ENCODE peak calls at places on chromosomes 6 and 20, in six cellular contexts. K, N, O, G, Z and M are unnamed samples.

GRCh38 chr6:169810066-169810989 is 58.9 kb downstream of the ERMARD start:
- DNase-seq in K (no peak), N (no peak), O (no peak), G (no peak), Z (peak), M (no peak)

GRCh38 chr20:46348231-46348803 is 40.0 kb upstream of the CDH22 start:
- DNase-seq in K (peak), N (no peak), O (peak), G (no peak), Z (peak), M (peak)

GRCh38 chr6:153028261-153028660 is 25.8 kb upstream of the MTRF1L start:
- DNase-seq in K (peak), N (no peak), O (peak), G (no peak), Z (no peak), M (no peak)

GRCh38 chr20:54704032-54704635 is 228.7 kb downstream of the DOK5 start:
- DNase-seq in K (no peak), N (no peak), O (no peak), G (no peak), Z (no peak), M (no peak)

GRCh38 chr6:50847890-50848594 is 29.4 kb downstream of the TFAP2B start:
- DNase-seq in K (no peak), N (no peak), O (no peak), G (no peak), Z (no peak), M (no peak)

GRCh38 chr6:144582939-144583613 is 297.9 kb downstream of the UTRN start:
- DNase-seq in K (peak), N (peak), O (peak), G (no peak), Z (peak), M (peak)

GRCh38 chr6:50185006-50185405 is 135.3 kb upstream of the DEFB112 start:
- DNase-seq in K (no peak), N (no peak), O (no peak), G (no peak), Z (peak), M (no peak)

GRCh38 chr20:44050327-44050726 is 135.7 kb downstream of the TOX2 start:
- DNase-seq in K (no peak), N (no peak), O (no peak), G (no peak), Z (no peak), M (no peak)

GRCh38 chr20:23823621-23824324 is 2.8 kb downstream of the CST2 start:
- DNase-seq in K (no peak), N (no peak), O (no peak), G (no peak), Z (no peak), M (no peak)

GRCh38 chr6:113879186-113880096 is 22.3 kb downstream of the MARCKS start:
- DNase-seq in K (peak), N (no peak), O (peak), G (peak), Z (peak), M (peak)

GRCh38 chr6:106446983-106447382 is 86.5 kb downstream of the CRYBG1 start:
- DNase-seq in K (no peak), N (no peak), O (no peak), G (no peak), Z (no peak), M (no peak)

GRCh38 chr6:97189767-97190166 is 93.2 kb downstream of the MMS22L start:
- DNase-seq in K (peak), N (no peak), O (peak), G (no peak), Z (no peak), M (peak)

GRCh38 chr6:136812174-136812573 is 10.2 kb upstream of the PEX7 start:
- DNase-seq in K (peak), N (no peak), O (peak), G (no peak), Z (no peak), M (no peak)